ENCODE peak calls at places on chromosomes 5 and 9, in eight cellular contexts. Z is A549, B is GM20000, T is sigmoid colon, F is neural crest cell, Q is heart right ventricle, L is H9, Y is RWPE2. J is an unnamed sample.

GRCh38 chr5:141958113-141958512 is at the start of gene PCDH12:
- DNase-seq in Z (no peak), B (peak), T (peak), F (no peak), Q (peak), L (peak), Y (no peak), J (no peak)

GRCh38 chr5:175103746-175104145 is 340.2 kb downstream of the DRD1 start:
- DNase-seq in Z (no peak), B (no peak), T (no peak), F (no peak), Q (no peak), L (no peak), Y (no peak), J (no peak)

GRCh38 chr5:17412760-17413671 is 85.0 kb upstream of the TAF11L2 start:
- DNase-seq in Z (no peak), B (peak), T (no peak), F (no peak), Q (no peak), L (no peak), Y (no peak), J (no peak)

GRCh38 chr9:26460624-26461023 is 432.0 kb downstream of the CAAP1 start:
- DNase-seq in Z (no peak), B (no peak), T (no peak), F (no peak), Q (no peak), L (no peak), Y (no peak), J (no peak)

GRCh38 chr5:40030661-40031060 is 605.9 kb upstream of the DAB2 start:
- DNase-seq in Z (no peak), B (no peak), T (no peak), F (no peak), Q (no peak), L (no peak), Y (no peak), J (no peak)

GRCh38 chr5:92886751-92887150 is 694.3 kb downstream of the NR2F1-AS1 start:
- DNase-seq in Z (no peak), B (no peak), T (no peak), F (no peak), Q (no peak), L (no peak), Y (no peak), J (no peak)

GRCh38 chr5:17056056-17056690 is 120.1 kb upstream of the MYO10 start:
- DNase-seq in Z (no peak), B (no peak), T (no peak), F (no peak), Q (no peak), L (peak), Y (no peak), J (no peak)

GRCh38 chr5:38745836-38746732 is 99.7 kb upstream of the OSMR start:
- DNase-seq in Z (no peak), B (no peak), T (no peak), F (no peak), Q (no peak), L (no peak), Y (no peak), J (no peak)

GRCh38 chr5:121378559-121379359 is 472.9 kb upstream of the FTMT start:
- DNase-seq in Z (no peak), B (no peak), T (no peak), F (no peak), Q (no peak), L (peak), Y (no peak), J (no peak)

GRCh38 chr9:74773886-74774479 is 113.7 kb downstream of the TRPM6 start:
- DNase-seq in Z (peak), B (peak), T (peak), F (peak), Q (peak), L (peak), Y (no peak), J (peak)

GRCh38 chr5:104611419-104611818 is 1048.8 kb upstream of the NUDT12 start:
- DNase-seq in Z (no peak), B (no peak), T (no peak), F (no peak), Q (no peak), L (no peak), Y (no peak), J (no peak)

GRCh38 chr9:92963831-92964606 is 16.7 kb downstream of the FGD3 start:
- DNase-seq in Z (no peak), B (peak), T (no peak), F (no peak), Q (no peak), L (no peak), Y (peak), J (no peak)

GRCh38 chr9:108854641-108855528 is 901 bp downstream of the ACTL7B start:
- DNase-seq in Z (no peak), B (no peak), T (no peak), F (no peak), Q (no peak), L (no peak), Y (no peak), J (no peak)

GRCh38 chr5:72163349-72163983 is 56.2 kb downstream of the MAP1B start:
- DNase-seq in Z (no peak), B (no peak), T (no peak), F (no peak), Q (no peak), L (no peak), Y (no peak), J (no peak)

GRCh38 chr5:58933891-58934628 is 351.2 kb downstream of the RAB3C start:
- DNase-seq in Z (no peak), B (no peak), T (no peak), F (no peak), Q (no peak), L (no peak), Y (no peak), J (no peak)

GRCh38 chr5:150068071-150068470 is 18.3 kb downstream of the CSF1R start:
- DNase-seq in Z (no peak), B (no peak), T (peak), F (no peak), Q (no peak), L (no peak), Y (peak), J (no peak)

GRCh38 chr5:80408976-80409926 is 1.4 kb downstream of the ZFYVE16 start:
- DNase-seq in Z (no peak), B (no peak), T (no peak), F (no peak), Q (no peak), L (no peak), Y (no peak), J (no peak)

GRCh38 chr9:89933578-89933977 is 328.8 kb downstream of the GADD45G start:
- DNase-seq in Z (no peak), B (no peak), T (no peak), F (no peak), Q (no peak), L (no peak), Y (no peak), J (no peak)

GRCh38 chr9:86353591-86354047 is 591 bp downstream of the TUT7 start:
- DNase-seq in Z (peak), B (peak), T (no peak), F (no peak), Q (no peak), L (no peak), Y (no peak), J (no peak)

GRCh38 chr9:135093111-135093510 is 5.6 kb downstream of the OLFM1 start:
- DNase-seq in Z (no peak), B (no peak), T (no peak), F (no peak), Q (no peak), L (no peak), Y (no peak), J (no peak)

GRCh38 chr5:71836547-71837112 is 117.6 kb downstream of the CARTPT start:
- DNase-seq in Z (no peak), B (no peak), T (no peak), F (no peak), Q (no peak), L (no peak), Y (no peak), J (no peak)

GRCh38 chr9:99822596-99823391 is 1.1 kb downstream of the NR4A3 start:
- DNase-seq in Z (peak), B (peak), T (peak), F (peak), Q (peak), L (peak), Y (no peak), J (no peak)

GRCh38 chr9:109950710-109951443 is 170.9 kb downstream of the PALM2AKAP2 start:
- DNase-seq in Z (no peak), B (peak), T (no peak), F (no peak), Q (no peak), L (no peak), Y (no peak), J (no peak)

GRCh38 chr9:2134391-2134790 is 119.2 kb downstream of the SMARCA2 start:
- DNase-seq in Z (no peak), B (no peak), T (no peak), F (no peak), Q (no peak), L (no peak), Y (no peak), J (no peak)

GRCh38 chr5:173736374-173736773 is 119.9 kb upstream of the BOD1 start:
- DNase-seq in Z (no peak), B (no peak), T (no peak), F (no peak), Q (no peak), L (no peak), Y (no peak), J (no peak)

GRCh38 chr9:88308831-88309230 is 79.4 kb upstream of the SPIN1 start:
- DNase-seq in Z (no peak), B (no peak), T (no peak), F (no peak), Q (no peak), L (no peak), Y (no peak), J (no peak)

GRCh38 chr5:147613359-147613758 is 103.5 kb upstream of the DPYSL3 start:
- DNase-seq in Z (no peak), B (no peak), T (no peak), F (no peak), Q (no peak), L (no peak), Y (no peak), J (no peak)

GRCh38 chr9:94847486-94847885 is 121.0 kb downstream of the AOPEP start:
- DNase-seq in Z (no peak), B (no peak), T (no peak), F (no peak), Q (no peak), L (no peak), Y (no peak), J (no peak)

GRCh38 chr9:99341686-99342085 is 119.6 kb downstream of the SEC61B start:
- DNase-seq in Z (no peak), B (no peak), T (no peak), F (no peak), Q (no peak), L (no peak), Y (no peak), J (no peak)

GRCh38 chr5:118126159-118126558 is 862.2 kb downstream of the DTWD2 start:
- DNase-seq in Z (no peak), B (no peak), T (no peak), F (no peak), Q (no peak), L (no peak), Y (no peak), J (no peak)

GRCh38 chr5:104347119-104347708 is 784.6 kb upstream of the NUDT12 start:
- DNase-seq in Z (no peak), B (no peak), T (no peak), F (no peak), Q (no peak), L (no peak), Y (no peak), J (no peak)

GRCh38 chr9:116901260-116901659 is 214.2 kb downstream of the TRIM32 start:
- DNase-seq in Z (no peak), B (no peak), T (no peak), F (no peak), Q (no peak), L (no peak), Y (no peak), J (no peak)

GRCh38 chr5:17370651-17371050 is 127.4 kb upstream of the TAF11L2 start:
- DNase-seq in Z (no peak), B (no peak), T (no peak), F (no peak), Q (no peak), L (no peak), Y (no peak), J (no peak)

GRCh38 chr9:34689512-34689911 is 1.6 kb downstream of the CCL19 start:
- DNase-seq in Z (no peak), B (no peak), T (peak), F (no peak), Q (no peak), L (no peak), Y (no peak), J (no peak)

GRCh38 chr9:22084336-22085035 is 75.4 kb upstream of the CDKN2B start:
- DNase-seq in Z (no peak), B (no peak), T (no peak), F (no peak), Q (no peak), L (no peak), Y (no peak), J (no peak)

GRCh38 chr5:74055446-74056097 is 429.6 kb downstream of the ARHGEF28 start:
- DNase-seq in Z (no peak), B (no peak), T (no peak), F (no peak), Q (no peak), L (no peak), Y (no peak), J (no peak)

GRCh38 chr9:126327016-126327749 is 554 bp downstream of the MVB12B start:
- DNase-seq in Z (peak), B (peak), T (no peak), F (no peak), Q (no peak), L (peak), Y (no peak), J (no peak)
- TF ChIP-seq CTCF in Z (no peak), B (no peak), T (no peak), F (no peak), Q (no peak), L (no peak), Y (no peak), J (no peak)

GRCh38 chr5:32443541-32444190 is 874 bp downstream of the ZFR start:
- DNase-seq in Z (peak), B (peak), T (no peak), F (peak), Q (peak), L (peak), Y (no peak), J (no peak)
- TF ChIP-seq CTCF in Z (no peak), B (no peak), T (no peak), F (no peak), Q (no peak), L (no peak), Y (no peak), J (no peak)

DNA sequence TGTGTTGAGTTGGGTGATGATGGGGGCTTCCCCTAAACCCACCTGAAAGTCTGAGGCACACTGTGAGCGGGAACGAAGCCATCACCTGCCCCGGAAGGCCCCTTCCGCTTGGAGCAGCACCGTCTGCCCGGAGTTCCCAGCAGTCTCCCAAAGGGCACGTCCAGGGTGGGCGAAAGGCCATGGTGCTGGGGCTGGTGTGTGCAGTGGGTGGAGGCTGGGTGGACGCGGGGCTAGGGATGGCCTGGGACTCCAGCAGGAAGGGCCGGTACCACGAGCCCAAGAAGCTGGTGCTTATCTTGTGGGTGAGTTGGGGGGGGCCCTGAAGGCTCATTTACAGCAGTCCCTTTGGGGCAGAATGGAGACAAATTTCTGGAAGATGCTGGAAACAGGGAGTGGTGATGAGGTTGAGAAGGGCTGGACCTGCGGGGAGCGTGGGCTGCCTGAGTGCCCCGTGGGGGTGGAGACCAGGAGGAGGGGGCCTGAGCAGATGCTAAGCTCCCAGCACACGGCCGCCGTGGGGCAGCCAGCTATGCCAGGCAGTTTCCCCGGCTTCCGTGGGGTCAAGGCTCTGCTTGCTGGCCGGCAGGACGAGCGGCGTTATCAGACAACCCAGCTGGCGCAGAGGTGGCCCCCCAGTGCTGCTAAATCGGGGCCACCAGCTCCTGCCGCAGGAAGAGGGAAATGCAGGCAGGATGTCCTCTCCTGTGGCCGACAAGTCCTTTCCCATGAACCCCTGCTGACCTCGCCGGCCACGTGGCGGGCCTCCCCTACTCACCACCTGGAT is 4.4 kb downstream of the FLT4 start:
- DNase-seq in Z (no peak), B (no peak), T (peak), F (no peak), Q (no peak), L (peak), Y (no peak), J (no peak)
- TF ChIP-seq CTCF in Z (no peak), B (no peak), T (no peak), F (no peak), Q (no peak), L (no peak), Y (no peak), J (no peak)

DNA sequence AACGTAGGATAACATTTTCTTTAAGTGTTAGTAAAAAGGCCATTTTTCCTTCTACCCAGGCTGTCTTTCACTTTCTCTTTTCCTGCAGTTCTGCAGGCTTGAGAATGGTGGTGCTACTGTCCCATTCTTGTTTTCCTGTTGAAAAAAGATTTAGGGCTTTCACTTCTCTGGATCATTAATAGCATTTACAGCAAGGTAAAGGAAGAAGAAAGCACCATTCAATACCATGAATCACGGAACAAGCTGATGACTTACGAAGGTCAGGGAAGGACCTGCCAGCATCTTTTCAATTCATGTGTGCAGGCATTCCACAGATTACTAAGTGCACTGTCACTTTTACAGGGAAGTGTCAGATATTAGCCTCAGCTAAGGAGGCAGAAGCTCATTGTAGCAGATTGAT is 292.8 kb downstream of the YTHDC2 start:
- DNase-seq in Z (no peak), B (no peak), T (no peak), F (no peak), Q (no peak), L (no peak), Y (no peak), J (no peak)
- TF ChIP-seq CTCF in Z (no peak), B (no peak), T (peak), F (peak), Q (peak), L (peak), Y (peak), J (peak)

GRCh38 chr5:116237917-116238502 is 153.2 kb downstream of the COMMD10 start:
- DNase-seq in Z (no peak), B (no peak), T (no peak), F (no peak), Q (no peak), L (no peak), Y (no peak), J (no peak)
- TF ChIP-seq CTCF in Z (no peak), B (no peak), T (no peak), F (peak), Q (no peak), L (peak), Y (peak), J (no peak)

DNA sequence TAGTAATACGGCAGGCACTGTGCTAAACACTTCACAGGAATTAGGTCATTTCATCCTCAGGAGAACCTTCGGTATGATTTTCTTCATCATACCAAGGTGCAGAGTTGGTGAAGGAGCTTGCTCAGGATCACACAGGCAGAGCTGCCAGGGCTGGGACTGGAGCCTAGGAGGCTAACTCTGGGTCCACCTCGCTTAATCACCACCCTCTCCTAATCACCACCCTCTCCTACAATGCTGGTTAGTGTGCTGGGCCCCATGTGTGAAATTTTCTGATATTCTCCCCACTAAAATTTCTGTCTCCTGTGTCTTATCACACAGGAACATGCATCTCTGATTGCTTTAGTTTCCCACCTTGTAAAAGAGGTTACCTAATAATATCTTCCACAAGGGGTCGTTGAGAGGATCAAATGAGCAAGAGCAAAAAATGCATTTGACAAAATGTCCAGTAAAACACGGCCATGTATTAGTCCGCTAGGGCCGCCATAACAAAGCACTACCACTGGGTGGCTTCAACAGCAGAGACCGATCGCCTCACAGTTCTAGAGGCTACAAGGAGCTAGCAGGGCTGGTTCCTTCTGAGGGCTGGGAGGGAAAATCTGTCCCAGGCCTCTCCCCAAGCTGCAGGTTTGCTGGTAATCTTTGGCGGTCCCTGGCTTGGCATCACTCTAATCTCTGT is 128.2 kb upstream of the NFIB start:
- DNase-seq in Z (peak), B (no peak), T (no peak), F (peak), Q (no peak), L (peak), Y (no peak), J (no peak)
- TF ChIP-seq CTCF in Z (peak), B (no peak), T (no peak), F (peak), Q (no peak), L (peak), Y (peak), J (peak)